ENCODE peak calls at places on chromosome 5, in eight cellular contexts. One of them, this sample, is unnamed.

GRCh38 chr5:171672556-171672955 is 113.1 kb upstream of the SMIM23 start:
- DNase-seq in progenitor cell of endocrine pancreas: no peak
- DNase-seq in RWPE1: no peak
- DNase-seq in endothelial cell: no peak
- DNase-seq in lower lobe of right lung: no peak
- DNase-seq in GM12865: no peak
- DNase-seq in fibroblast of pulmonary artery: no peak
- DNase-seq in H9: no peak
- DNase-seq in this sample: no peak

GRCh38 chr5:175892401-175892800 is 21.0 kb downstream of the CPLX2 start:
- DNase-seq in progenitor cell of endocrine pancreas: no peak
- DNase-seq in RWPE1: no peak
- DNase-seq in endothelial cell: no peak
- DNase-seq in lower lobe of right lung: no peak
- DNase-seq in GM12865: no peak
- DNase-seq in fibroblast of pulmonary artery: no peak
- DNase-seq in H9: peak
- DNase-seq in this sample: no peak

GRCh38 chr5:179839328-179840256 is 18.9 kb downstream of the SQSTM1 start:
- DNase-seq in progenitor cell of endocrine pancreas: no peak
- DNase-seq in RWPE1: no peak
- DNase-seq in endothelial cell: no peak
- DNase-seq in lower lobe of right lung: no peak
- DNase-seq in GM12865: no peak
- DNase-seq in fibroblast of pulmonary artery: peak
- DNase-seq in H9: no peak
- DNase-seq in this sample: no peak

GRCh38 chr5:43772601-43773031 is 169.6 kb downstream of the NNT start:
- DNase-seq in progenitor cell of endocrine pancreas: no peak
- DNase-seq in RWPE1: peak
- DNase-seq in endothelial cell: no peak
- DNase-seq in lower lobe of right lung: no peak
- DNase-seq in GM12865: no peak
- DNase-seq in fibroblast of pulmonary artery: peak
- DNase-seq in H9: no peak
- DNase-seq in this sample: peak

GRCh38 chr5:8730194-8730593 is 815.7 kb downstream of the SEMA5A start:
- DNase-seq in progenitor cell of endocrine pancreas: no peak
- DNase-seq in RWPE1: no peak
- DNase-seq in endothelial cell: no peak
- DNase-seq in lower lobe of right lung: no peak
- DNase-seq in GM12865: no peak
- DNase-seq in fibroblast of pulmonary artery: peak
- DNase-seq in H9: no peak
- DNase-seq in this sample: no peak

GRCh38 chr5:1648806-1649205 is 125.0 kb upstream of the LPCAT1 start:
- DNase-seq in progenitor cell of endocrine pancreas: no peak
- DNase-seq in RWPE1: no peak
- DNase-seq in endothelial cell: no peak
- DNase-seq in lower lobe of right lung: no peak
- DNase-seq in GM12865: no peak
- DNase-seq in fibroblast of pulmonary artery: no peak
- DNase-seq in H9: no peak
- DNase-seq in this sample: no peak

GRCh38 chr5:136040746-136041415 is 12.1 kb downstream of the TGFBI start:
- DNase-seq in progenitor cell of endocrine pancreas: no peak
- DNase-seq in RWPE1: no peak
- DNase-seq in endothelial cell: no peak
- DNase-seq in lower lobe of right lung: no peak
- DNase-seq in GM12865: no peak
- DNase-seq in fibroblast of pulmonary artery: no peak
- DNase-seq in H9: no peak
- DNase-seq in this sample: no peak

GRCh38 chr5:83446253-83446947 is 25.1 kb upstream of the VCAN start:
- DNase-seq in progenitor cell of endocrine pancreas: no peak
- DNase-seq in RWPE1: no peak
- DNase-seq in endothelial cell: no peak
- DNase-seq in lower lobe of right lung: no peak
- DNase-seq in GM12865: no peak
- DNase-seq in fibroblast of pulmonary artery: no peak
- DNase-seq in H9: no peak
- DNase-seq in this sample: no peak

GRCh38 chr5:10461904-10462542 is 20.3 kb downstream of the ROPN1L start:
- DNase-seq in progenitor cell of endocrine pancreas: no peak
- DNase-seq in RWPE1: no peak
- DNase-seq in endothelial cell: no peak
- DNase-seq in lower lobe of right lung: no peak
- DNase-seq in GM12865: no peak
- DNase-seq in fibroblast of pulmonary artery: no peak
- DNase-seq in H9: peak
- DNase-seq in this sample: no peak

GRCh38 chr5:135569755-135570452 is 8.9 kb downstream of the CXCL14 start:
- DNase-seq in progenitor cell of endocrine pancreas: peak
- DNase-seq in RWPE1: peak
- DNase-seq in endothelial cell: peak
- DNase-seq in lower lobe of right lung: no peak
- DNase-seq in GM12865: peak
- DNase-seq in fibroblast of pulmonary artery: peak
- DNase-seq in H9: peak
- DNase-seq in this sample: peak

GRCh38 chr5:56984445-56984844 is 32.5 kb upstream of the MIER3 start:
- DNase-seq in progenitor cell of endocrine pancreas: no peak
- DNase-seq in RWPE1: no peak
- DNase-seq in endothelial cell: no peak
- DNase-seq in lower lobe of right lung: no peak
- DNase-seq in GM12865: no peak
- DNase-seq in fibroblast of pulmonary artery: no peak
- DNase-seq in H9: no peak
- DNase-seq in this sample: no peak

GRCh38 chr5:142597546-142598337 is 88.1 kb downstream of the FGF1 start:
- DNase-seq in progenitor cell of endocrine pancreas: no peak
- DNase-seq in RWPE1: peak
- DNase-seq in endothelial cell: no peak
- DNase-seq in lower lobe of right lung: no peak
- DNase-seq in GM12865: no peak
- DNase-seq in fibroblast of pulmonary artery: peak
- DNase-seq in H9: peak
- DNase-seq in this sample: peak

GRCh38 chr5:59104400-59105117 is 521.7 kb downstream of the RAB3C start:
- DNase-seq in progenitor cell of endocrine pancreas: no peak
- DNase-seq in RWPE1: no peak
- DNase-seq in endothelial cell: no peak
- DNase-seq in lower lobe of right lung: no peak
- DNase-seq in GM12865: no peak
- DNase-seq in fibroblast of pulmonary artery: peak
- DNase-seq in H9: no peak
- DNase-seq in this sample: no peak

GRCh38 chr5:89260254-89260653 is 377.3 kb upstream of the MEF2C start:
- DNase-seq in progenitor cell of endocrine pancreas: no peak
- DNase-seq in RWPE1: no peak
- DNase-seq in endothelial cell: no peak
- DNase-seq in lower lobe of right lung: no peak
- DNase-seq in GM12865: no peak
- DNase-seq in fibroblast of pulmonary artery: peak
- DNase-seq in H9: no peak
- DNase-seq in this sample: peak

GRCh38 chr5:120101771-120102170 is 362.3 kb upstream of the PRR16 start:
- DNase-seq in progenitor cell of endocrine pancreas: no peak
- DNase-seq in RWPE1: no peak
- DNase-seq in endothelial cell: no peak
- DNase-seq in lower lobe of right lung: no peak
- DNase-seq in GM12865: no peak
- DNase-seq in fibroblast of pulmonary artery: no peak
- DNase-seq in H9: no peak
- DNase-seq in this sample: no peak

GRCh38 chr5:72790188-72790587 is 26.3 kb upstream of the TNPO1 start:
- DNase-seq in progenitor cell of endocrine pancreas: no peak
- DNase-seq in RWPE1: no peak
- DNase-seq in endothelial cell: no peak
- DNase-seq in lower lobe of right lung: no peak
- DNase-seq in GM12865: no peak
- DNase-seq in fibroblast of pulmonary artery: no peak
- DNase-seq in H9: no peak
- DNase-seq in this sample: peak

GRCh38 chr5:181207960-181208253 is 2.9 kb upstream of the TRIM7 start:
- DNase-seq in progenitor cell of endocrine pancreas: no peak
- DNase-seq in RWPE1: no peak
- DNase-seq in endothelial cell: no peak
- DNase-seq in lower lobe of right lung: no peak
- DNase-seq in GM12865: no peak
- DNase-seq in fibroblast of pulmonary artery: no peak
- DNase-seq in H9: no peak
- DNase-seq in this sample: no peak

GRCh38 chr5:132850066-132850465 is 16.2 kb downstream of the GDF9 start:
- DNase-seq in progenitor cell of endocrine pancreas: no peak
- DNase-seq in RWPE1: no peak
- DNase-seq in endothelial cell: no peak
- DNase-seq in lower lobe of right lung: no peak
- DNase-seq in GM12865: no peak
- DNase-seq in fibroblast of pulmonary artery: no peak
- DNase-seq in H9: no peak
- DNase-seq in this sample: peak
- TF ChIP-seq CTCF in progenitor cell of endocrine pancreas: no peak
- TF ChIP-seq CTCF in RWPE1: no peak
- TF ChIP-seq CTCF in endothelial cell: no peak
- TF ChIP-seq CTCF in lower lobe of right lung: no peak
- TF ChIP-seq CTCF in GM12865: no peak
- TF ChIP-seq CTCF in fibroblast of pulmonary artery: no peak
- TF ChIP-seq CTCF in H9: no peak
- TF ChIP-seq CTCF in this sample: no peak

GRCh38 chr5:152274206-152274605 is 130.9 kb downstream of the NMUR2 start:
- DNase-seq in progenitor cell of endocrine pancreas: no peak
- DNase-seq in RWPE1: no peak
- DNase-seq in endothelial cell: no peak
- DNase-seq in lower lobe of right lung: no peak
- DNase-seq in GM12865: no peak
- DNase-seq in fibroblast of pulmonary artery: no peak
- DNase-seq in H9: no peak
- DNase-seq in this sample: peak

GRCh38 chr5:152270117-152270516 is 135.0 kb downstream of the NMUR2 start:
- DNase-seq in progenitor cell of endocrine pancreas: no peak
- DNase-seq in RWPE1: no peak
- DNase-seq in endothelial cell: no peak
- DNase-seq in lower lobe of right lung: no peak
- DNase-seq in GM12865: no peak
- DNase-seq in fibroblast of pulmonary artery: no peak
- DNase-seq in H9: no peak
- DNase-seq in this sample: peak

GRCh38 chr5:152269533-152269932 is 135.5 kb downstream of the NMUR2 start:
- DNase-seq in progenitor cell of endocrine pancreas: no peak
- DNase-seq in RWPE1: no peak
- DNase-seq in endothelial cell: no peak
- DNase-seq in lower lobe of right lung: no peak
- DNase-seq in GM12865: no peak
- DNase-seq in fibroblast of pulmonary artery: no peak
- DNase-seq in H9: no peak
- DNase-seq in this sample: no peak

GRCh38 chr5:152271420-152271819 is 133.7 kb downstream of the NMUR2 start:
- DNase-seq in progenitor cell of endocrine pancreas: no peak
- DNase-seq in RWPE1: peak
- DNase-seq in endothelial cell: peak
- DNase-seq in lower lobe of right lung: no peak
- DNase-seq in GM12865: peak
- DNase-seq in fibroblast of pulmonary artery: peak
- DNase-seq in H9: peak
- DNase-seq in this sample: peak
- TF ChIP-seq CTCF in progenitor cell of endocrine pancreas: peak
- TF ChIP-seq CTCF in RWPE1: peak
- TF ChIP-seq CTCF in endothelial cell: no peak
- TF ChIP-seq CTCF in lower lobe of right lung: no peak
- TF ChIP-seq CTCF in GM12865: peak
- TF ChIP-seq CTCF in fibroblast of pulmonary artery: no peak
- TF ChIP-seq CTCF in H9: peak
- TF ChIP-seq CTCF in this sample: peak

GRCh38 chr5:169196059-169196458 is 104.9 kb downstream of the SLIT3 start:
- DNase-seq in progenitor cell of endocrine pancreas: no peak
- DNase-seq in RWPE1: no peak
- DNase-seq in endothelial cell: no peak
- DNase-seq in lower lobe of right lung: no peak
- DNase-seq in GM12865: no peak
- DNase-seq in fibroblast of pulmonary artery: no peak
- DNase-seq in H9: no peak
- DNase-seq in this sample: no peak

GRCh38 chr5:169200086-169200778 is 100.7 kb downstream of the SLIT3 start:
- DNase-seq in progenitor cell of endocrine pancreas: no peak
- DNase-seq in RWPE1: no peak
- DNase-seq in endothelial cell: no peak
- DNase-seq in lower lobe of right lung: no peak
- DNase-seq in GM12865: no peak
- DNase-seq in fibroblast of pulmonary artery: no peak
- DNase-seq in H9: no peak
- DNase-seq in this sample: no peak

GRCh38 chr5:169195601-169196000 is 105.3 kb downstream of the SLIT3 start:
- DNase-seq in progenitor cell of endocrine pancreas: no peak
- DNase-seq in RWPE1: no peak
- DNase-seq in endothelial cell: no peak
- DNase-seq in lower lobe of right lung: no peak
- DNase-seq in GM12865: no peak
- DNase-seq in fibroblast of pulmonary artery: peak
- DNase-seq in H9: no peak
- DNase-seq in this sample: no peak

GRCh38 chr5:169201597-169201996 is 99.3 kb downstream of the SLIT3 start:
- DNase-seq in progenitor cell of endocrine pancreas: no peak
- DNase-seq in RWPE1: no peak
- DNase-seq in endothelial cell: no peak
- DNase-seq in lower lobe of right lung: no peak
- DNase-seq in GM12865: no peak
- DNase-seq in fibroblast of pulmonary artery: no peak
- DNase-seq in H9: no peak
- DNase-seq in this sample: no peak

GRCh38 chr5:169197343-169197742 is 103.6 kb downstream of the SLIT3 start:
- DNase-seq in progenitor cell of endocrine pancreas: no peak
- DNase-seq in RWPE1: peak
- DNase-seq in endothelial cell: no peak
- DNase-seq in lower lobe of right lung: no peak
- DNase-seq in GM12865: no peak
- DNase-seq in fibroblast of pulmonary artery: no peak
- DNase-seq in H9: no peak
- DNase-seq in this sample: peak
- TF ChIP-seq CTCF in progenitor cell of endocrine pancreas: no peak
- TF ChIP-seq CTCF in RWPE1: no peak
- TF ChIP-seq CTCF in endothelial cell: no peak
- TF ChIP-seq CTCF in lower lobe of right lung: peak
- TF ChIP-seq CTCF in GM12865: no peak
- TF ChIP-seq CTCF in fibroblast of pulmonary artery: no peak
- TF ChIP-seq CTCF in H9: peak
- TF ChIP-seq CTCF in this sample: peak

DNA sequence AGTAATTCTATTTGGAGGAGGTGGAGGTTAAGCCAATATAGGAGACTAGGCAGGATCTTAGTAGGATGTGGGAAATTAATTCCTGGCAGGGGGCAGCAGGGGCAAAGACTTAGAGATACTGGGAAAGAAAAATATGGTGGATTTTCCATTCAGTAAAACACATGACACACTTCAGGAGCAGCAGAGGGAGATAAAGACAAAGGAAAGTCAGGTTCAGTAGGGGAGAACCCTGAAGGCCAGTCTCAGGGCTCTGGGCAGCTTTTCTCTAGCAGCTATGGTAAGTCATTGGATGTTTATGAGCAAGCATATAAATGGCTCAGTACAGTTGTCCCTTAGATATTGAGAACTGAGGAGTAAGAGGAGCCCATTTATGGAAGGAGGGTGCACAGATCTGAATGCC is 105.5 kb downstream of the PJA2 start:
- DNase-seq in progenitor cell of endocrine pancreas: no peak
- DNase-seq in RWPE1: no peak
- DNase-seq in endothelial cell: no peak
- DNase-seq in lower lobe of right lung: no peak
- DNase-seq in GM12865: no peak
- DNase-seq in fibroblast of pulmonary artery: no peak
- DNase-seq in H9: no peak
- DNase-seq in this sample: no peak
- TF ChIP-seq CTCF in progenitor cell of endocrine pancreas: no peak
- TF ChIP-seq CTCF in RWPE1: no peak
- TF ChIP-seq CTCF in endothelial cell: no peak
- TF ChIP-seq CTCF in lower lobe of right lung: no peak
- TF ChIP-seq CTCF in GM12865: no peak
- TF ChIP-seq CTCF in fibroblast of pulmonary artery: no peak
- TF ChIP-seq CTCF in H9: no peak
- TF ChIP-seq CTCF in this sample: no peak